ENCODE peak calls at places on chromosomes 16 and 17, in five cellular contexts. One of them, this sample, is unnamed.

GRCh38 chr16:53346-54236 is at the start of the genes POLR3K and SNRNP25:
- DNase-seq in hepatocyte: peak
- DNase-seq in upper lobe of left lung: peak
- DNase-seq in GM12864: peak
- DNase-seq in activated B cell treated with CpG ODN at 0.5 μM for 24 hours: peak
- DNase-seq in this sample: peak

GRCh38 chr16:83113811-83114210 is 487.0 kb downstream of the CDH13 start:
- DNase-seq in hepatocyte: no peak
- DNase-seq in upper lobe of left lung: no peak
- DNase-seq in GM12864: no peak
- DNase-seq in activated B cell treated with CpG ODN at 0.5 μM for 24 hours: no peak
- DNase-seq in this sample: no peak

GRCh38 chr16:85421338-85422123 is 191.6 kb upstream of the GSE1 start:
- DNase-seq in hepatocyte: no peak
- DNase-seq in upper lobe of left lung: no peak
- DNase-seq in GM12864: no peak
- DNase-seq in activated B cell treated with CpG ODN at 0.5 μM for 24 hours: peak
- DNase-seq in this sample: no peak

GRCh38 chr17:34503804-34504203 is 75.6 kb upstream of the TMEM132E start:
- DNase-seq in hepatocyte: peak
- DNase-seq in upper lobe of left lung: peak
- DNase-seq in GM12864: no peak
- DNase-seq in activated B cell treated with CpG ODN at 0.5 μM for 24 hours: no peak
- DNase-seq in this sample: no peak

GRCh38 chr16:47055136-47055885 is 81.8 kb upstream of the DNAJA2 start:
- DNase-seq in hepatocyte: no peak
- DNase-seq in upper lobe of left lung: no peak
- DNase-seq in GM12864: no peak
- DNase-seq in activated B cell treated with CpG ODN at 0.5 μM for 24 hours: no peak
- DNase-seq in this sample: no peak

GRCh38 chr17:63682981-63683380 is 16.9 kb downstream of the LIMD2 start:
- DNase-seq in hepatocyte: no peak
- DNase-seq in upper lobe of left lung: no peak
- DNase-seq in GM12864: no peak
- DNase-seq in activated B cell treated with CpG ODN at 0.5 μM for 24 hours: no peak
- DNase-seq in this sample: no peak

GRCh38 chr17:76252040-76252954 is 12.0 kb upstream of the RNF157 start:
- DNase-seq in hepatocyte: peak
- DNase-seq in upper lobe of left lung: peak
- DNase-seq in GM12864: no peak
- DNase-seq in activated B cell treated with CpG ODN at 0.5 μM for 24 hours: no peak
- DNase-seq in this sample: no peak

GRCh38 chr17:10398352-10398751 is 23.4 kb downstream of the MYH8 start:
- DNase-seq in hepatocyte: no peak
- DNase-seq in upper lobe of left lung: no peak
- DNase-seq in GM12864: no peak
- DNase-seq in activated B cell treated with CpG ODN at 0.5 μM for 24 hours: no peak
- DNase-seq in this sample: no peak

GRCh38 chr16:48203974-48204824 is 39.9 kb upstream of the LONP2 start:
- DNase-seq in hepatocyte: peak
- DNase-seq in upper lobe of left lung: no peak
- DNase-seq in GM12864: no peak
- DNase-seq in activated B cell treated with CpG ODN at 0.5 μM for 24 hours: no peak
- DNase-seq in this sample: no peak

GRCh38 chr16:46620265-46621005 is 744 bp downstream of the SHCBP1 start:
- DNase-seq in hepatocyte: no peak
- DNase-seq in upper lobe of left lung: no peak
- DNase-seq in GM12864: no peak
- DNase-seq in activated B cell treated with CpG ODN at 0.5 μM for 24 hours: no peak
- DNase-seq in this sample: no peak

GRCh38 chr17:44216674-44217073 is 2.8 kb downstream of the UBTF start:
- DNase-seq in hepatocyte: no peak
- DNase-seq in upper lobe of left lung: no peak
- DNase-seq in GM12864: no peak
- DNase-seq in activated B cell treated with CpG ODN at 0.5 μM for 24 hours: no peak
- DNase-seq in this sample: no peak

GRCh38 chr16:60271382-60272180 is 1537.5 kb upstream of the GOT2 start:
- DNase-seq in hepatocyte: no peak
- DNase-seq in upper lobe of left lung: no peak
- DNase-seq in GM12864: no peak
- DNase-seq in activated B cell treated with CpG ODN at 0.5 μM for 24 hours: no peak
- DNase-seq in this sample: no peak

GRCh38 chr17:28404007-28404406 is 2.0 kb downstream of the SLC46A1 start:
- DNase-seq in hepatocyte: no peak
- DNase-seq in upper lobe of left lung: no peak
- DNase-seq in GM12864: no peak
- DNase-seq in activated B cell treated with CpG ODN at 0.5 μM for 24 hours: no peak
- DNase-seq in this sample: no peak

GRCh38 chr17:57211543-57211942 is 44.8 kb upstream of the MSI2 start:
- DNase-seq in hepatocyte: no peak
- DNase-seq in upper lobe of left lung: no peak
- DNase-seq in GM12864: no peak
- DNase-seq in activated B cell treated with CpG ODN at 0.5 μM for 24 hours: no peak
- DNase-seq in this sample: no peak

GRCh38 chr17:44557653-44558285 is 485 bp downstream of the FZD2 start:
- DNase-seq in hepatocyte: peak
- DNase-seq in upper lobe of left lung: peak
- DNase-seq in GM12864: no peak
- DNase-seq in activated B cell treated with CpG ODN at 0.5 μM for 24 hours: peak
- DNase-seq in this sample: no peak

GRCh38 chr16:2858245-2859025 is 465 bp upstream of the PRSS22 start:
- DNase-seq in hepatocyte: peak
- DNase-seq in upper lobe of left lung: peak
- DNase-seq in GM12864: no peak
- DNase-seq in activated B cell treated with CpG ODN at 0.5 μM for 24 hours: no peak
- DNase-seq in this sample: no peak

GRCh38 chr17:57898487-57899311 is 48.9 kb upstream of the MRPS23 start:
- DNase-seq in hepatocyte: peak
- DNase-seq in upper lobe of left lung: peak
- DNase-seq in GM12864: no peak
- DNase-seq in activated B cell treated with CpG ODN at 0.5 μM for 24 hours: no peak
- DNase-seq in this sample: no peak

GRCh38 chr17:79909121-79909520 is 69.9 kb upstream of the CBX4 start:
- DNase-seq in hepatocyte: no peak
- DNase-seq in upper lobe of left lung: no peak
- DNase-seq in GM12864: no peak
- DNase-seq in activated B cell treated with CpG ODN at 0.5 μM for 24 hours: no peak
- DNase-seq in this sample: no peak

GRCh38 chr17:79904865-79905264 is 65.6 kb upstream of the CBX4 start:
- DNase-seq in hepatocyte: peak
- DNase-seq in upper lobe of left lung: no peak
- DNase-seq in GM12864: no peak
- DNase-seq in activated B cell treated with CpG ODN at 0.5 μM for 24 hours: no peak
- DNase-seq in this sample: no peak

GRCh38 chr17:79907855-79908254 is 68.6 kb upstream of the CBX4 start:
- DNase-seq in hepatocyte: peak
- DNase-seq in upper lobe of left lung: peak
- DNase-seq in GM12864: no peak
- DNase-seq in activated B cell treated with CpG ODN at 0.5 μM for 24 hours: no peak
- DNase-seq in this sample: no peak

GRCh38 chr17:79907217-79907715 is 68.0 kb upstream of the CBX4 start:
- DNase-seq in hepatocyte: peak
- DNase-seq in upper lobe of left lung: no peak
- DNase-seq in GM12864: no peak
- DNase-seq in activated B cell treated with CpG ODN at 0.5 μM for 24 hours: no peak
- DNase-seq in this sample: no peak

DNA sequence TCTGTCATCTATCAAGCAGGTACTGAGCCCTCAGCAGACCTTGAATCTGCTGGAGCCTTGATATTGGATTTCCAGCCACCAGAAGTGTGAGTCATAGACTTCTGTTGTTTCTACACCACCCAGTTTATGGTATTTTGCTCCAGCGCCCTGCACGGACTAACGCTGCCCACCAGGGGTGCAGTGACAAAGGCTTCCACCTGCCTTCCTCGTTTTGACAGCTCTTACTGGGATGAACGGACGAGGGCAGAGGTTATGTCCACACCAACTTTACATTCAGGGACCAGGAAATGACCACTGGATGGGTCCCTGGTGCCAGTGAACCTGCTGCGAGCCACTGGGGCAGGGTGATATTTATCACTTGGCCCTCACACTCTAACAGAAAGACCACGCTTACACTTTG is 66.6 kb upstream of the CBX4 start:
- DNase-seq in hepatocyte: peak
- DNase-seq in upper lobe of left lung: no peak
- DNase-seq in GM12864: no peak
- DNase-seq in activated B cell treated with CpG ODN at 0.5 μM for 24 hours: no peak
- DNase-seq in this sample: no peak
- TF ChIP-seq CTCF in hepatocyte: peak
- TF ChIP-seq CTCF in upper lobe of left lung: no peak
- TF ChIP-seq CTCF in GM12864: no peak
- TF ChIP-seq CTCF in activated B cell treated with CpG ODN at 0.5 μM for 24 hours: no peak
- TF ChIP-seq CTCF in this sample: no peak

DNA sequence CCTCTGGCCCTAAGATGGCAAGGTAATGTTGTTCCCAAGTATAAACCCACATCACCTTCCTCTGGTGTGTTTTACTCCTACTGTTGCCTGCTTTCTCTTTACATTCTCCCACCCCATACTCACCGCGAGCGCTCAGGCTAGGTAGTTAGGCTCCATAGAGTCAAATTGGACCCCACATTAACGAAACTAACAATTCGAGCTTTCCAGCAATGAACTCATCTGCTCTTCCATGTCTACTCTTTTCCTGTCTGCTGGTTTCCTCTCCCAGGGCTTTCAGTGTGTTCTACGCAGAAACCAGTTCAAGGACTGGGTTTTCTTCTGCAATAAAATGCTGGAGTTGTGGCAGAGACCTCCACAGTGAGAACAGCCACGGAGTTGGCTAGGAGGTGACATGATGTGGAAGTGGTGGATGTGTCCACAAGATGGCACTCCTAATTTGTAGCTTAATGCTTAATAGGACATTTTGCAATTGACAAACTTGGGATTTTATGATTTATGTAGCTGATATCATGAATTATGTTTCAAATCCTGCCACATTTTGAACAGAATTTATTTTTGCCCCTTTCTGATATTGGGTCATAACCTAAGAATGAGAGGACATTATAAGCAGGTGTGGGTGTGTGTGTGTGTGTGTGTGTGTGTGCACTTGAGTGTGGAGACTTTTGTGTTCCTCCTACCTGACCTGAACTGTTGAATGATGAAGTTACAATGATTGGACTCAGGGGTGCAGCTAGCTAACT is 2.2 kb upstream of the UQCRC2 start:
- DNase-seq in hepatocyte: peak
- DNase-seq in upper lobe of left lung: no peak
- DNase-seq in GM12864: no peak
- DNase-seq in activated B cell treated with CpG ODN at 0.5 μM for 24 hours: no peak
- DNase-seq in this sample: no peak
- TF ChIP-seq CTCF in hepatocyte: peak
- TF ChIP-seq CTCF in upper lobe of left lung: no peak
- TF ChIP-seq CTCF in GM12864: peak
- TF ChIP-seq CTCF in activated B cell treated with CpG ODN at 0.5 μM for 24 hours: no peak
- TF ChIP-seq CTCF in this sample: peak

GRCh38 chr17:82217530-82218204 is 5.0 kb upstream of the CCDC57 start:
- DNase-seq in hepatocyte: peak
- DNase-seq in upper lobe of left lung: peak
- DNase-seq in GM12864: no peak
- DNase-seq in activated B cell treated with CpG ODN at 0.5 μM for 24 hours: no peak
- DNase-seq in this sample: no peak

GRCh38 chr17:82215095-82215971 is 2.7 kb upstream of the CCDC57 start:
- DNase-seq in hepatocyte: peak
- DNase-seq in upper lobe of left lung: peak
- DNase-seq in GM12864: no peak
- DNase-seq in activated B cell treated with CpG ODN at 0.5 μM for 24 hours: no peak
- DNase-seq in this sample: no peak

GRCh38 chr17:82215972-82216300 is 3.3 kb upstream of the CCDC57 start:
- DNase-seq in hepatocyte: no peak
- DNase-seq in upper lobe of left lung: no peak
- DNase-seq in GM12864: no peak
- DNase-seq in activated B cell treated with CpG ODN at 0.5 μM for 24 hours: no peak
- DNase-seq in this sample: no peak

GRCh38 chr17:82217120-82217529 is 4.5 kb upstream of the CCDC57 start:
- DNase-seq in hepatocyte: peak
- DNase-seq in upper lobe of left lung: peak
- DNase-seq in GM12864: no peak
- DNase-seq in activated B cell treated with CpG ODN at 0.5 μM for 24 hours: no peak
- DNase-seq in this sample: no peak

DNA sequence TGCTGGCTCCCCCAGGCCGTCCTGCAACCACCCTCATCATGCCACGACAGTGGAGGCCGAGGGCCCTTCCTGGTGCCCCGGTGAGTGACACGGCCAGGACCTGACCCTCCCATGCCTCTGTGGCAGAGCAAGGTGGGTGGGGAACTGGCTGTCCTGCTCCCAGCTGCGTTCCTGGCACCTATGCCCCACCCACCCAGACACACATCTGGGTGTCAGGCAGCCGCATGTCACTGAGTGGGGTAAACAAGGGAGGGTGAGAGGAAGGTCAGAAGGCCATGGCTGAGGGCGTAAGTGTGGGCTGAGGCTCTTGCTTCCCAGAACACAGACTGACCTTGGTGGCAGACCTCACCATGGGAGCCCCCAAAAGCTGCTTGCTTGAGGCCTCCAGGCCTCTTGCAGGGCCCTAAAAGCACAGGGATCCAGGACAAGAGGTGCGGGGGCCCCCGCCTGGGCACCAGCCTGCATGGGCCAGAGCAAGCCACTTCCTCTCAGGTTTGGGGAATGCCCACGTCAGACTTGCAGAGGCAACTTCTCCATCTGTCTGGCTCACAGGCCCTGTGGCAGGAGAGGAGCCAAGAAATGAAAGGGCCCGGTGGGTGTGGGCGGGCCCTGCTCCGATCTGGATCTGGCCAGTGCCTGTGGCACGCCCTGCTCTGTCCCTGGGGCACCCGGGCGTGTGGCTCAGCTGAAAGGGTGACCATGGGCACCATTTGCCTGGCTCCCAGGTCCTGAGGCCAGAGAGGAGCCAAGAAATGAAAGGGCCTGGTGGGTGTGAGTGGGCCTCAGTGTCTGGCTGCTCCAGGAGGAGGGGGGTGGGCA is 3.9 kb upstream of the CCDC57 start:
- DNase-seq in hepatocyte: peak
- DNase-seq in upper lobe of left lung: peak
- DNase-seq in GM12864: peak
- DNase-seq in activated B cell treated with CpG ODN at 0.5 μM for 24 hours: peak
- DNase-seq in this sample: no peak
- TF ChIP-seq CTCF in hepatocyte: no peak
- TF ChIP-seq CTCF in upper lobe of left lung: no peak
- TF ChIP-seq CTCF in GM12864: no peak
- TF ChIP-seq CTCF in activated B cell treated with CpG ODN at 0.5 μM for 24 hours: no peak
- TF ChIP-seq CTCF in this sample: no peak

DNA sequence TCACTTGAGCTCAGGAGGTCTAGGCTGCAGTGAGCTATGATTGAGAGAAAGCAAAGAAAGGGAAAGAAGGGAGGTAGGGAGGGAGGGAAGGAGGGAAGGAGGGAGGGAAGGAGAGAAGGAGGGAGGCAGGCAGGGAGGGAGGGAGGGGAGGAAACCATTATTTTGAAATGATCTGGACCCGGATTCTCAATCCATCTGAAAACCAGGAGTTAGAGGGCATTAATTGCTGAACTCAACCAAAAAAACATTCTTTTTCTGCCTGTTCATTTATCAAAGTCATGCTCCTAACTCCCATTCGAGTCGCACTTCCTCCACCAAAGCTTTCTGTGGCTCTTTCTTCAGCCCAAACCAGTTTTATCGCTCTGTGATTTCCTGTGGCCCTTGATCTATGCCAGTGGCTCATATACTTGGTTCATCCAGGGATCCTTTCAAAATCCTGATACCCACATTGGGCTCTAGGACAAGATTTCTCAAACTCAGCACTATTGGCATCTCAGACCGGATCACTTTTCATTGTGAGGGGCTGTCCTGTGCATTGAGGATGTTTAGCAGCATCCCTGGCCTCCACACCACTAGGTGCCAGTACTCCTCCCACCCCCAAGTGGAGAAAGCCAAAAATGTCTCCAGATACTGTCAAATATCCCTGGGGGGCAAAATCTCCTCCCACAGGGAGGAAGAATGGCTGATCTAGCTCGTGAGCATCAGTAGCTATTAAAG is 38.2 kb downstream of the CMTM4 start:
- DNase-seq in hepatocyte: no peak
- DNase-seq in upper lobe of left lung: no peak
- DNase-seq in GM12864: no peak
- DNase-seq in activated B cell treated with CpG ODN at 0.5 μM for 24 hours: no peak
- DNase-seq in this sample: no peak
- TF ChIP-seq CTCF in hepatocyte: no peak
- TF ChIP-seq CTCF in upper lobe of left lung: no peak
- TF ChIP-seq CTCF in GM12864: no peak
- TF ChIP-seq CTCF in activated B cell treated with CpG ODN at 0.5 μM for 24 hours: no peak
- TF ChIP-seq CTCF in this sample: no peak